ENCODE peak calls at places on chromosome X, in four cellular contexts. U is A549, H is fibroblast of lung, E is PC-3. Z is an unnamed sample.
A peak's percentile ranks its signal among the peaks of the same experiment; 100 is the strongest.

GRCh38 chrX:147978931-147979330 is 2.2 kb upstream of the FMR1NB start:
- DNase-seq in U (no peak), H (no peak), E (peak; percentile 21), Z (no peak)

GRCh38 chrX:71128915-71129765 is 10.7 kb downstream of the MED12 start:
- DNase-seq in U (peak; percentile 64), H (peak; percentile 42), E (peak; percentile 58), Z (no peak)

GRCh38 chrX:115642895-115643530 is 82.0 kb downstream of the PLS3 start:
- DNase-seq in U (peak; percentile 65), H (peak; percentile 44), E (peak; percentile 75), Z (peak; percentile 40)

GRCh38 chrX:129478516-129478915 is 44.8 kb downstream of the SMARCA1 start:
- DNase-seq in U (no peak), H (peak; percentile 75), E (no peak), Z (peak; percentile 36)

GRCh38 chrX:129091097-129091496 is 432.2 kb downstream of the SMARCA1 start:
- DNase-seq in U (no peak), H (no peak), E (no peak), Z (no peak)

GRCh38 chrX:45009371-45010000 is 136.5 kb downstream of the KDM6A start:
- DNase-seq in U (peak; percentile 47), H (peak; percentile 58), E (peak; percentile 78), Z (no peak)

GRCh38 chrX:9558615-9559014 is 93.8 kb downstream of the TBL1X start:
- DNase-seq in U (no peak), H (no peak), E (no peak), Z (no peak)

GRCh38 chrX:134452591-134452990 is 7.4 kb upstream of the HPRT1 start:
- DNase-seq in U (no peak), H (no peak), E (no peak), Z (no peak)

GRCh38 chrX:111352424-111352823 is 59.6 kb downstream of the DCX start:
- DNase-seq in U (peak; percentile 0), H (peak; percentile 90), E (peak; percentile 8), Z (no peak)

GRCh38 chrX:63424063-63424462 is 72.9 kb upstream of the SPIN4 start:
- DNase-seq in U (no peak), H (no peak), E (peak; percentile 92), Z (no peak)

GRCh38 chrX:44997888-44998287 is 124.9 kb downstream of the KDM6A start:
- DNase-seq in U (no peak), H (no peak), E (no peak), Z (no peak)

GRCh38 chrX:54920610-54921426 is at the start of gene TRO:
- DNase-seq in U (no peak), H (peak; percentile 29), E (no peak), Z (peak; percentile 1)

GRCh38 chrX:114841051-114841450 is 176.4 kb downstream of the IL13RA2 start:
- DNase-seq in U (no peak), H (peak; percentile 14), E (peak; percentile 64), Z (no peak)

GRCh38 chrX:32520789-32521188 is 690.6 kb downstream of the DMD start:
- DNase-seq in U (no peak), H (no peak), E (no peak), Z (no peak)

GRCh38 chrX:71949363-71949762 is 38.7 kb downstream of the NHSL2 start:
- DNase-seq in U (no peak), H (no peak), E (no peak), Z (no peak)

GRCh38 chrX:115602729-115603389 is 41.9 kb downstream of the PLS3 start:
- DNase-seq in U (no peak), H (peak; percentile 51), E (peak; percentile 35), Z (no peak)

GRCh38 chrX:134684956-134685355 is 26.7 kb upstream of the PLAC1 start:
- DNase-seq in U (no peak), H (no peak), E (no peak), Z (no peak)

GRCh38 chrX:22134681-22135080 is 102.6 kb downstream of the PHEX start:
- DNase-seq in U (peak; percentile 48), H (peak; percentile 80), E (peak; percentile 89), Z (peak; percentile 63)

GRCh38 chrX:22141061-22141460 is 108.9 kb downstream of the PHEX start:
- DNase-seq in U (no peak), H (no peak), E (peak; percentile 42), Z (no peak)

GRCh38 chrX:22135994-22136684 is 104.0 kb downstream of the PHEX start:
- DNase-seq in U (peak; percentile 73), H (peak; percentile 76), E (peak; percentile 83), Z (peak; percentile 37)

GRCh38 chrX:22135171-22135711 is 103.1 kb downstream of the PHEX start:
- DNase-seq in U (peak; percentile 37), H (peak; percentile 53), E (peak; percentile 55), Z (peak; percentile 92)

GRCh38 chrX:22136711-22137110 is 104.6 kb downstream of the PHEX start:
- DNase-seq in U (no peak), H (no peak), E (no peak), Z (no peak)
- H3K27ac ChIP-seq in U (peak overlapping the region; percentile 84), H (peak overlapping the region; percentile 32), E (peak overlapping the region; percentile 97), Z (peak overlapping the region; percentile 99)

GRCh38 chrX:50643525-50644137 is 170.4 kb downstream of the SHROOM4 start:
- DNase-seq in U (no peak), H (no peak), E (no peak), Z (no peak)
- H3K4me3 ChIP-seq in U (no peak overlapping the region), H (no peak overlapping the region), E (no peak overlapping the region), Z (no peak overlapping the region)

DNA sequence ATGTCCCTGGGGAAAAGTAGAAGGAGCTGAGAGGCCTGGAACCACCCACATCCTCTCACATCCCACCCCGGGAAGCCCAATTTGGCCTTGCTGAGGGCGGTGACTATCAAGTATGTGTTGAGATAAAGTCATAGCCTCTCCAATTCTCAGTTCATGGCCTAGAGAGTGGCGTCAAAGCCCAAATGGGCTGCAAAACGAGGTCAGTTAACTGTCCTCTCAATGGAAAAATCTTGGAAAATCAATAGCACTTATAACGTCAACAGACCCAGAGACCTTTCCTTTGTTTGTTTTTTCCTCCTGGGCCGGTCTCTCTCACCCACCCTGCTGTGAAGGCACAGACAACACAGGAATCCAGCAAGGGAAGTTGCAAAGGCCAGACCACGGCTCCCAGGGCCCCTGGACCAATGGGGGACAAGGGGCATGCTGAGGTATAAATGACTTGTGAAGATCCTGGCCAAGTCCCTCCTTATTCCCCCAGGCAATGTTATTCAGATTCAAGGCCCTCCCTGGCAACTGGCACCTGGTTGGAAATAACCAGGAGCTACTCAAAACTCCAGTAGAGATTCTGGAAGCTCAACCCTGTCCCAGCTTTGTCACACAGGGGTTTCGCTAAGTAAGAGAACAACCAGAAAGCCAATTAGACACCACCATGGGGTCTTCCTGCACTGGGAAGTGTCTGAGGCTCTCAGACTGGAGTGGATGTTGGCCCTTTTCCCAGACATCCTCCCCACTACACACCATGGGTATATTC is 38.6 kb downstream of the TSC22D3 start:
- DNase-seq in U (peak; percentile 17), H (no peak), E (peak; percentile 32), Z (no peak)
- H3K4me1 ChIP-seq in U (peaks cover 17% of the 10 kb centered on the region), H (no peaks in the 10 kb centered on the region), E (peaks cover 5% of the 10 kb centered on the region), Z (peaks cover 3% of the 10 kb centered on the region)

GRCh38 chrX:666762-667161 is 36.2 kb downstream of the SHOX start:
- DNase-seq in U (peak; percentile 32), H (no peak), E (no peak), Z (no peak)

GRCh38 chrX:663841-664240 is 33.2 kb downstream of the SHOX start:
- DNase-seq in U (no peak), H (no peak), E (no peak), Z (no peak)

GRCh38 chrX:662126-662525 is 31.5 kb downstream of the SHOX start:
- DNase-seq in U (no peak), H (no peak), E (no peak), Z (no peak)

DNA sequence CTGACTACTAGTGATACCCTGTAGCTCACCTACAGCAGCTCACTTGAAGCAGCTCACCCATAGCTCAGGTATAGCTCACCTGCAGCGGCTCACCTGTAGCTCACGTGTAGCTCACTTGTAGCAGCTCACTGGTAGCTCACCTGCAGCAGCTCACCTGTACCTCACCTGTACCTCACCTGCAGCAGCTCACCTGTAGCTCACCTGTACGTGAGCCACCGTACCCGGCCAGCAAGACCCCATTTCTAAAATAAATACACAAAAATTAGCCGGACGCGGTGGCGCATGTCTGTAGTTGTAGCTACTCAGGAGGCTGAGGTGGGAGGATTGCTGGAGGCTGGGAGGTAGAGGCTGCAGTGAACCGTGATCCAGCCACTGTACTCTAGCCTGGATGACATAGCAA is 30.6 kb downstream of the SHOX start:
- DNase-seq in U (no peak), H (no peak), E (no peak), Z (no peak)
- H3K27ac ChIP-seq in U (no peak overlapping the region), H (no peak overlapping the region), E (no peak overlapping the region), Z (no peak overlapping the region)

GRCh38 chrX:118974088-118974907 is at the start of gene LONRF3:
- DNase-seq in U (peak; percentile 60), H (peak; percentile 28), E (peak; percentile 67), Z (peak; percentile 36)
- H3K4me3 ChIP-seq in U (peak within 1 kb of the TSS; percentile 76), H (no peak within 1 kb of the TSS), E (peak within 1 kb of the TSS; percentile 78), Z (peak within 1 kb of the TSS; percentile 41)

GRCh38 chrX:136067097-136067496 is 80.2 kb upstream of the FHL1 start:
- DNase-seq in U (no peak), H (no peak), E (no peak), Z (no peak)

GRCh38 chrX:136065044-136065671 is 79.9 kb downstream of the SLC9A6 start:
- DNase-seq in U (no peak), H (peak; percentile 65), E (peak; percentile 88), Z (no peak)

GRCh38 chrX:136067946-136068345 is 79.4 kb upstream of the FHL1 start:
- DNase-seq in U (no peak), H (no peak), E (no peak), Z (no peak)

GRCh38 chrX:136063340-136064079 is 78.3 kb downstream of the SLC9A6 start:
- DNase-seq in U (no peak), H (no peak), E (peak; percentile 48), Z (no peak)

GRCh38 chrX:136064661-136065043 is 79.4 kb downstream of the SLC9A6 start:
- DNase-seq in U (no peak), H (no peak), E (no peak), Z (no peak)
- H3K4me1 ChIP-seq in U (no peaks in the 10 kb centered on the region), H (peaks cover 7% of the 10 kb centered on the region), E (peaks cover 32% of the 10 kb centered on the region), Z (peaks cover 25% of the 10 kb centered on the region)

GRCh38 chrX:41596586-41596985 is 92.2 kb upstream of the GPR34 start:
- DNase-seq in U (no peak), H (peak; percentile 70), E (no peak), Z (no peak)
- H3K27ac ChIP-seq in U (no peak overlapping the region), H (no peak overlapping the region), E (no peak overlapping the region), Z (no peak overlapping the region)